ENCODE peak calls at places on chromosomes 2 and 18, in eight cellular contexts. M is left ventricle myocardium inferior; K is activated CD4-positive, alpha-beta T cell treated with anti-CD3 and anti-CD28 coated beads, Interleukin-2, amount 50 U/mL, for 48 hours; Z is cardiac muscle cell; E is K562; L is GM12865; O is NCI-H1092; A is naive thymus-derived CD4-positive, alpha-beta T cell. C is an unnamed sample.
A peak's percentile ranks its signal among the peaks of the same experiment; 100 is the strongest.

GRCh38 chr2:106280224-106280623 is 86.1 kb upstream of the UXS1 start:
- DNase-seq in O (no peak), M (no peak), L (no peak), K (no peak), E (no peak), Z (peak; percentile 21), A (no peak), C (no peak)

GRCh38 chr2:180847073-180847472 is 133.3 kb upstream of the UBE2E3 start:
- DNase-seq in M (no peak), L (no peak), K (no peak), Z (no peak), O (no peak), A (no peak), E (no peak), C (no peak)

GRCh38 chr2:121273116-121273515 is 11.9 kb downstream of the TFCP2L1 start:
- DNase-seq in M (no peak), A (no peak), O (no peak), L (no peak), Z (no peak), K (no peak), E (no peak), C (no peak)

GRCh38 chr2:218029366-218030360 is 26.9 kb upstream of the TNS1 start:
- DNase-seq in O (no peak), K (no peak), A (no peak), L (no peak), Z (no peak), E (no peak), M (no peak), C (peak; percentile 27)

GRCh38 chr2:176560296-176560695 is 291.1 kb downstream of the MTX2 start:
- DNase-seq in Z (no peak), E (no peak), M (no peak), A (no peak), O (no peak), K (no peak), L (no peak), C (no peak)

GRCh38 chr18:68992719-68993482 is 195.0 kb downstream of the CCDC102B start:
- DNase-seq in K (no peak), M (no peak), L (peak; percentile 62), O (no peak), Z (no peak), E (no peak), A (no peak), C (no peak)

GRCh38 chr2:82811946-82812345 is 1647.1 kb downstream of the SUCLG1 start:
- DNase-seq in A (no peak), E (peak; percentile 55), K (no peak), L (no peak), M (no peak), Z (no peak), O (no peak), C (no peak)

GRCh38 chr2:169073211-169073971 is 4.0 kb downstream of the DHRS9 start:
- DNase-seq in Z (no peak), M (no peak), K (no peak), E (no peak), A (no peak), O (no peak), L (no peak), C (no peak)

GRCh38 chr2:46555011-46555410 is 75.6 kb downstream of the TMEM247 start:
- DNase-seq in A (no peak), Z (no peak), O (no peak), M (no peak), K (peak; percentile 51), L (no peak), E (peak; percentile 41), C (no peak)

GRCh38 chr2:128446049-128446811 is 127.6 kb upstream of the HS6ST1 start:
- DNase-seq in L (no peak), A (no peak), E (peak; percentile 44), K (no peak), M (no peak), O (no peak), Z (no peak), C (no peak)